ENCODE peak calls at places on chromosomes 4 and X, in five cellular contexts. H is GM12878, L is suprapubic skin, M is tibial nerve, R is A549. K is an unnamed sample.

GRCh38 chrX:13752646-13753045 is 18.1 kb downstream of the OFD1 start:
- DNase-seq in H (no peak), L (no peak), M (no peak), R (no peak), K (no peak)

GRCh38 chrX:77389891-77390290 is 57.3 kb upstream of the FGF16 start:
- DNase-seq in H (no peak), L (no peak), M (no peak), R (no peak), K (no peak)

GRCh38 chr4:117481742-117482141 is 396.4 kb upstream of the TRAM1L1 start:
- DNase-seq in H (no peak), L (no peak), M (no peak), R (no peak), K (no peak)

GRCh38 chr4:92455956-92456355 is 152.2 kb downstream of the GRID2 start:
- DNase-seq in H (no peak), L (no peak), M (no peak), R (no peak), K (no peak)

GRCh38 chr4:78561677-78562076 is 10.1 kb downstream of the ANXA3 start:
- DNase-seq in H (no peak), L (no peak), M (no peak), R (no peak), K (no peak)

GRCh38 chr4:168645933-168646768 is 149.3 kb downstream of the PALLD start:
- DNase-seq in H (no peak), L (no peak), M (no peak), R (no peak), K (no peak)

GRCh38 chrX:21985332-21985777 is 44.8 kb downstream of the SMS start:
- DNase-seq in H (peak; percentile 67), L (peak; percentile 68), M (peak; percentile 51), R (peak; percentile 77), K (peak; percentile 74)

GRCh38 chrX:103304705-103305104 is 6.1 kb downstream of the BEX2 start:
- DNase-seq in H (no peak), L (no peak), M (no peak), R (no peak), K (no peak)

GRCh38 chrX:154653048-154653401 is 354 bp downstream of the CTAG2 start:
- DNase-seq in H (no peak), L (no peak), M (no peak), R (no peak), K (no peak)

GRCh38 chr4:17934286-17934685 is 87.3 kb downstream of the LCORL start:
- DNase-seq in H (no peak), L (no peak), M (no peak), R (no peak), K (no peak)

GRCh38 chr4:3077796-3078195 is 3.3 kb downstream of the HTT start:
- DNase-seq in H (peak; percentile 86), L (no peak), M (no peak), R (no peak), K (no peak)

GRCh38 chr4:156968479-156968984 is 3.1 kb downstream of the PDGFC start:
- DNase-seq in H (no peak), L (peak; percentile 77), M (peak; percentile 49), R (peak; percentile 25), K (peak; percentile 82)

GRCh38 chr4:38154681-38155588 is 194.7 kb downstream of the PTTG2 start:
- DNase-seq in H (no peak), L (peak; percentile 77), M (peak; percentile 31), R (no peak), K (no peak)

GRCh38 chr4:3321295-3321889 is 28.6 kb downstream of the RGS12 start:
- DNase-seq in H (no peak), L (peak; percentile 62), M (no peak), R (no peak), K (peak; percentile 67)

GRCh38 chr4:53696956-53697685 is 105.8 kb upstream of the LNX1 start:
- DNase-seq in H (no peak), L (no peak), M (no peak), R (no peak), K (no peak)

GRCh38 chr4:53693408-53693807 is 102.1 kb upstream of the LNX1 start:
- DNase-seq in H (no peak), L (no peak), M (no peak), R (no peak), K (no peak)

GRCh38 chr4:53695540-53696463 is 104.5 kb upstream of the LNX1 start:
- DNase-seq in H (peak; percentile 53), L (no peak), M (no peak), R (no peak), K (no peak)

GRCh38 chr4:53694666-53695065 is 103.4 kb upstream of the LNX1 start:
- DNase-seq in H (no peak), L (no peak), M (no peak), R (no peak), K (no peak)

GRCh38 chr4:53693909-53694308 is 102.6 kb upstream of the LNX1 start:
- DNase-seq in H (no peak), L (no peak), M (no peak), R (no peak), K (no peak)
- TF ChIP-seq CTCF in H (no peak), L (no peak), M (no peak), R (no peak), K (no peak)

GRCh38 chr4:184814686-184815045 is 11.1 kb downstream of the ACSL1 start:
- DNase-seq in H (no peak), L (no peak), M (no peak), R (no peak), K (no peak)
- H3K4me1 ChIP-seq in H (peaks cover 58% of the 10 kb centered on the region), L (peaks cover 78% of the 10 kb centered on the region), M (peaks cover 37% of the 10 kb centered on the region), R (peaks cover 59% of the 10 kb centered on the region), K (peaks cover 22% of the 10 kb centered on the region)

DNA sequence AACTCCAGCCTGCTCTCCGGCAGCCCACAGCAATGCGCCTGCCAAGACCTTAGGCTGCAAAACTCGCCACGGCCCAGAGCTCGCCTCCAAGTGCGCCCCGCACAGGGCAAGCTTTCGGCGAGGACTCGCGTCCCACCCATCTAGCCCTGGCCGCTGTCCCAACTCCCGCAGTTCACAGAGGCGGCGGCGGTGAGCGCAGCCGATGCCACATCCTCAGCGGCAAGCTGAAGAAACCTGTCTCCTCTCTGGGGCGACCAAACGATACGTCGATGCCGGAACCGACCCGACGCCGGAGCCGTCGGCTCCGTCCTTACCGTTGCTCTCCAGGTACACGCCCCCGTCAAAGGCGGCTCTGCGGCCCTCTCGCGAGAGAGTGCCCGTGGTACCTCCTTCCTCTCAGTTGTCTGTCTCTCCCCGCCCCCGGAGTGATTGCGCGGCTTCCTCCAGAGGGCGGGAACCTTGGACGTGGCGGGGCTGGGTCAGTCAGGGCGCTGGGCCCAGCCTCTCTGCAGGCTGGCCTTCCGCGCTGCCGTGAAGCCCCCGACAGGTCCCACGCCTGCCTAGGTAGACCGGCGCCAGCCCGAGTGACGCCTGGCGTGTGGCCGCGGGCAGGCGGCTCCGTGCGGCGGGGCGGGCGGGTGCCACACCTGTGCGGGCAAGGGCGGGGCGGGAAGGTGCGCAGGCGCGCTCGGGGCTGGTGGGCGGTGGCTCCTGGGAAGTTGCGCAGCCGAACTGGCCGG is 380 bp upstream of the RAB33B start:
- DNase-seq in H (peak; percentile 90), L (peak; percentile 99), M (peak; percentile 94), R (peak; percentile 76), K (peak; percentile 99)
- TF ChIP-seq EP300 in H (no peak), L (no peak), M (peak; percentile 11), R (no peak), K (no peak)

DNA sequence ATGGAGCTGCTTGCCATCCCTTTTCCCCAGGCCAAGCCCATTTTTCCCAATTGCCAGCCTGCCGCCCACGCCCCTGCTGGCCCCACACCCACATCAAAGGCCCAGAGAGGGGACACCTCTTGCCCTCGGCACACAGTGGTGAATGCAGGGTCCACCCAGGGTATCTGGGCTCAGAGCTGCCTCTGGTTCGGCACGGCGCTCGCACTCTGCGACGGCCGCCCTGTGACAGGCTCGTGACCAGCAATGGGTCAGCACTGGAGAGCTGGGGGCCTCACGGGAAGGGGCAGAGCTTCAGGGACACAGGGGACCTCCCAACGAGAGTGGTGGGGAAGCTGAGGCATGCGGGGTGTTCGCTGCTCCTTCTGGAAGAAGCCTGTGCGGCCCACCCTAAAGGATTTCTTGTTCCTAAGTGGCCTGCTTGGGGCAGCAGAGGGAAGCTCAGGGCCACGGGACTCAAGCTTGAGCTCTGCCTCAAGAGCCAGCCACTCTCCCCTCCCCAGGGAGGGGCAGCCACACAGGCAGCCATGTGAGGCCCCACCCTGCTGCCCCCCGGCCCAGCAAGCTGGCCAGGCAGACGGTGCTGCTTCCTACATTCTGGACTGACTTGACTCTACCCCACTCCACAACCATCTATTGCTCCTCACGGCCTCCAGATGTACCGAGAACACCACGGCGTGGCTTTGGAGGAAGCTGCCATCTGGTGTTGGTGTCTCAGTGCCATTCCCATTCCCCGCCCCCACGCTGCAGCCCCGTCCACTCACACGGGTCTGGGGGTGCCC is 73.7 kb downstream of the ABLIM2 start:
- DNase-seq in H (no peak), L (no peak), M (no peak), R (no peak), K (no peak)
- TF ChIP-seq CTCF in H (no peak), L (no peak), M (no peak), R (no peak), K (no peak)

GRCh38 chrX:101956556-101956955 is 24.7 kb upstream of the ZMAT1 start:
- DNase-seq in H (no peak), L (no peak), M (no peak), R (no peak), K (no peak)
- H3K4me1 ChIP-seq in H (no peaks in the 10 kb centered on the region), L (no peaks in the 10 kb centered on the region), M (no peaks in the 10 kb centered on the region), R (no peaks in the 10 kb centered on the region), K (no peaks in the 10 kb centered on the region)

GRCh38 chrX:39895228-39896110 is 202.3 kb downstream of the BCOR start:
- DNase-seq in H (no peak), L (no peak), M (no peak), R (no peak), K (no peak)
- TF ChIP-seq EP300 in H (no peak), L (no peak), M (no peak), R (no peak), K (no peak)

GRCh38 chrX:39157006-39157405 is 355.7 kb downstream of the MID1IP1 start:
- DNase-seq in H (no peak), L (no peak), M (no peak), R (no peak), K (no peak)

GRCh38 chrX:39149761-39150160 is 348.5 kb downstream of the MID1IP1 start:
- DNase-seq in H (no peak), L (peak; percentile 72), M (peak; percentile 62), R (no peak), K (peak; percentile 77)

GRCh38 chrX:39150210-39150609 is 349.0 kb downstream of the MID1IP1 start:
- DNase-seq in H (no peak), L (no peak), M (no peak), R (no peak), K (no peak)

GRCh38 chrX:39150621-39151020 is 349.4 kb downstream of the MID1IP1 start:
- DNase-seq in H (no peak), L (no peak), M (no peak), R (no peak), K (no peak)

GRCh38 chrX:39152106-39152649 is 350.9 kb downstream of the MID1IP1 start:
- DNase-seq in H (no peak), L (no peak), M (no peak), R (peak; percentile 14), K (no peak)
- TF ChIP-seq CTCF in H (peak; percentile 69), L (peak; percentile 36), M (no peak), R (no peak), K (no peak)

GRCh38 chr4:26197018-26197779 is 123.6 kb upstream of the RBPJ start:
- DNase-seq in H (peak; percentile 89), L (no peak), M (no peak), R (peak; percentile 6), K (no peak)
- H3K4me1 ChIP-seq in H (peaks cover 35% of the 10 kb centered on the region), L (no peaks in the 10 kb centered on the region), M (no peaks in the 10 kb centered on the region), R (peaks cover 9% of the 10 kb centered on the region), K (no peaks in the 10 kb centered on the region)